ENCODE peak calls at places on chromosomes 16 and 17, in ten cellular contexts. One of them, this sample, is unnamed.

GRCh38 chr17:35668807-35669206 is 62.6 kb upstream of the RASL10B start:
- DNase-seq in NB4: no peak
- DNase-seq in heart left ventricle: no peak
- DNase-seq in sigmoid colon: no peak
- DNase-seq in uterus: no peak
- DNase-seq in breast epithelium: no peak
- DNase-seq in prostate gland: no peak
- DNase-seq in upper lobe of left lung: no peak
- DNase-seq in IMR-90: peak
- DNase-seq in tibial nerve: no peak
- DNase-seq in this sample: no peak

GRCh38 chr16:89031715-89032659 is 55.0 kb upstream of the CBFA2T3 start:
- DNase-seq in NB4: peak
- DNase-seq in heart left ventricle: peak
- DNase-seq in sigmoid colon: no peak
- DNase-seq in uterus: no peak
- DNase-seq in breast epithelium: peak
- DNase-seq in prostate gland: no peak
- DNase-seq in upper lobe of left lung: peak
- DNase-seq in IMR-90: no peak
- DNase-seq in tibial nerve: no peak
- DNase-seq in this sample: peak

GRCh38 chr16:15521390-15521757 is 87.0 kb downstream of the BMERB1 start:
- DNase-seq in NB4: no peak
- DNase-seq in heart left ventricle: no peak
- DNase-seq in sigmoid colon: no peak
- DNase-seq in uterus: no peak
- DNase-seq in breast epithelium: no peak
- DNase-seq in prostate gland: no peak
- DNase-seq in upper lobe of left lung: no peak
- DNase-seq in IMR-90: no peak
- DNase-seq in tibial nerve: no peak
- DNase-seq in this sample: no peak

GRCh38 chr16:56513972-56514371 is 5.9 kb downstream of the BBS2 start:
- DNase-seq in NB4: peak
- DNase-seq in heart left ventricle: peak
- DNase-seq in sigmoid colon: no peak
- DNase-seq in uterus: peak
- DNase-seq in breast epithelium: peak
- DNase-seq in prostate gland: peak
- DNase-seq in upper lobe of left lung: peak
- DNase-seq in IMR-90: peak
- DNase-seq in tibial nerve: no peak
- DNase-seq in this sample: peak

GRCh38 chr16:46621902-46622676 is 910 bp upstream of the SHCBP1 start:
- DNase-seq in NB4: no peak
- DNase-seq in heart left ventricle: no peak
- DNase-seq in sigmoid colon: no peak
- DNase-seq in uterus: no peak
- DNase-seq in breast epithelium: no peak
- DNase-seq in prostate gland: no peak
- DNase-seq in upper lobe of left lung: no peak
- DNase-seq in IMR-90: no peak
- DNase-seq in tibial nerve: no peak
- DNase-seq in this sample: no peak

GRCh38 chr17:66661411-66661843 is 173.5 kb upstream of the CACNG5 start:
- DNase-seq in NB4: peak
- DNase-seq in heart left ventricle: no peak
- DNase-seq in sigmoid colon: no peak
- DNase-seq in uterus: no peak
- DNase-seq in breast epithelium: peak
- DNase-seq in prostate gland: peak
- DNase-seq in upper lobe of left lung: no peak
- DNase-seq in IMR-90: peak
- DNase-seq in tibial nerve: no peak
- DNase-seq in this sample: no peak

GRCh38 chr17:60390881-60391418 is 983 bp downstream of the USP32 start:
- DNase-seq in NB4: peak
- DNase-seq in heart left ventricle: peak
- DNase-seq in sigmoid colon: no peak
- DNase-seq in uterus: peak
- DNase-seq in breast epithelium: no peak
- DNase-seq in prostate gland: peak
- DNase-seq in upper lobe of left lung: peak
- DNase-seq in IMR-90: peak
- DNase-seq in tibial nerve: no peak
- DNase-seq in this sample: peak

GRCh38 chr16:48949636-48950035 is 332.0 kb downstream of the CBLN1 start:
- DNase-seq in NB4: peak
- DNase-seq in heart left ventricle: no peak
- DNase-seq in sigmoid colon: no peak
- DNase-seq in uterus: peak
- DNase-seq in breast epithelium: no peak
- DNase-seq in prostate gland: no peak
- DNase-seq in upper lobe of left lung: no peak
- DNase-seq in IMR-90: peak
- DNase-seq in tibial nerve: no peak
- DNase-seq in this sample: no peak

GRCh38 chr17:77036841-77037381 is 103.9 kb upstream of the SEC14L1 start:
- DNase-seq in NB4: peak
- DNase-seq in heart left ventricle: no peak
- DNase-seq in sigmoid colon: no peak
- DNase-seq in uterus: no peak
- DNase-seq in breast epithelium: no peak
- DNase-seq in prostate gland: no peak
- DNase-seq in upper lobe of left lung: no peak
- DNase-seq in IMR-90: no peak
- DNase-seq in tibial nerve: no peak
- DNase-seq in this sample: no peak

GRCh38 chr17:48259710-48260291 is 152.2 kb downstream of the SNX11 start:
- DNase-seq in NB4: peak
- DNase-seq in heart left ventricle: no peak
- DNase-seq in sigmoid colon: no peak
- DNase-seq in uterus: no peak
- DNase-seq in breast epithelium: no peak
- DNase-seq in prostate gland: no peak
- DNase-seq in upper lobe of left lung: no peak
- DNase-seq in IMR-90: peak
- DNase-seq in tibial nerve: no peak
- DNase-seq in this sample: no peak

GRCh38 chr16:1088295-1089170 is 7.5 kb downstream of the C1QTNF8 start:
- DNase-seq in NB4: no peak
- DNase-seq in heart left ventricle: no peak
- DNase-seq in sigmoid colon: no peak
- DNase-seq in uterus: no peak
- DNase-seq in breast epithelium: no peak
- DNase-seq in prostate gland: no peak
- DNase-seq in upper lobe of left lung: no peak
- DNase-seq in IMR-90: no peak
- DNase-seq in tibial nerve: no peak
- DNase-seq in this sample: no peak

GRCh38 chr16:1090620-1091587 is 5.1 kb downstream of the C1QTNF8 start:
- DNase-seq in NB4: no peak
- DNase-seq in heart left ventricle: peak
- DNase-seq in sigmoid colon: no peak
- DNase-seq in uterus: no peak
- DNase-seq in breast epithelium: no peak
- DNase-seq in prostate gland: no peak
- DNase-seq in upper lobe of left lung: no peak
- DNase-seq in IMR-90: no peak
- DNase-seq in tibial nerve: no peak
- DNase-seq in this sample: no peak

GRCh38 chr16:1091992-1092552 is 4.0 kb downstream of the C1QTNF8 start:
- DNase-seq in NB4: no peak
- DNase-seq in heart left ventricle: no peak
- DNase-seq in sigmoid colon: no peak
- DNase-seq in uterus: no peak
- DNase-seq in breast epithelium: no peak
- DNase-seq in prostate gland: no peak
- DNase-seq in upper lobe of left lung: no peak
- DNase-seq in IMR-90: no peak
- DNase-seq in tibial nerve: no peak
- DNase-seq in this sample: no peak

GRCh38 chr16:1089822-1090619 is 6.0 kb downstream of the C1QTNF8 start:
- DNase-seq in NB4: no peak
- DNase-seq in heart left ventricle: peak
- DNase-seq in sigmoid colon: no peak
- DNase-seq in uterus: peak
- DNase-seq in breast epithelium: no peak
- DNase-seq in prostate gland: peak
- DNase-seq in upper lobe of left lung: no peak
- DNase-seq in IMR-90: no peak
- DNase-seq in tibial nerve: no peak
- DNase-seq in this sample: no peak

GRCh38 chr16:1089439-1089821 is 6.6 kb downstream of the C1QTNF8 start:
- DNase-seq in NB4: no peak
- DNase-seq in heart left ventricle: no peak
- DNase-seq in sigmoid colon: no peak
- DNase-seq in uterus: no peak
- DNase-seq in breast epithelium: no peak
- DNase-seq in prostate gland: no peak
- DNase-seq in upper lobe of left lung: no peak
- DNase-seq in IMR-90: no peak
- DNase-seq in tibial nerve: no peak
- DNase-seq in this sample: no peak
- TF ChIP-seq CTCF in NB4: no peak
- TF ChIP-seq CTCF in heart left ventricle: no peak
- TF ChIP-seq CTCF in sigmoid colon: no peak
- TF ChIP-seq CTCF in uterus: no peak
- TF ChIP-seq CTCF in breast epithelium: no peak
- TF ChIP-seq CTCF in prostate gland: no peak
- TF ChIP-seq CTCF in upper lobe of left lung: no peak
- TF ChIP-seq CTCF in IMR-90: no peak
- TF ChIP-seq CTCF in tibial nerve: no peak
- TF ChIP-seq CTCF in this sample: no peak

DNA sequence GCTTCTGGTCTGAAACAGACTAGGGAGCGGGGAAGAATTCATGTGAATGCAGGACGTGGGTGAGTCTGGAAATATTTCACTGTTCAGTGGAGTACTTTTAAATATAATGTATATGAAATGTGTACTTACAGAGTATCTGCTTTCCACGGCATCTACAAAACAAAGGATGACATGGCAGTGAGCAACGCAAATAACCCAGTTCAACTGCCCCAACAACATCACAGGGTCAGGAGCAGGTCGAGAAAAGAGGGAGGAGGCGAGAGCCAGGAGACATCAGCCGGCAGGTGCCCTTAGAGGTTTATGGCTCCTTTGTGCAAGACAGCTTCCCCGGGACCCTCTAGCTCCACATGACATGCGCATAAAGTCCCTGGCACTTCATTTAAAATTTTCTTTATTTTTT is 61.1 kb downstream of the PECAM1 start:
- DNase-seq in NB4: no peak
- DNase-seq in heart left ventricle: no peak
- DNase-seq in sigmoid colon: no peak
- DNase-seq in uterus: no peak
- DNase-seq in breast epithelium: no peak
- DNase-seq in prostate gland: no peak
- DNase-seq in upper lobe of left lung: no peak
- DNase-seq in IMR-90: no peak
- DNase-seq in tibial nerve: no peak
- DNase-seq in this sample: no peak
- TF ChIP-seq POLR2A in NB4: no peak
- TF ChIP-seq POLR2A in heart left ventricle: no peak
- TF ChIP-seq POLR2A in sigmoid colon: no peak
- TF ChIP-seq POLR2A in uterus: no peak
- TF ChIP-seq POLR2A in breast epithelium: no peak
- TF ChIP-seq POLR2A in prostate gland: no peak
- TF ChIP-seq POLR2A in upper lobe of left lung: no peak
- TF ChIP-seq POLR2A in IMR-90: no peak
- TF ChIP-seq POLR2A in tibial nerve: no peak
- TF ChIP-seq POLR2A in this sample: no peak

GRCh38 chr17:63937319-63937718 is 5.2 kb upstream of the CD79B start:
- DNase-seq in NB4: no peak
- DNase-seq in heart left ventricle: no peak
- DNase-seq in sigmoid colon: no peak
- DNase-seq in uterus: no peak
- DNase-seq in breast epithelium: no peak
- DNase-seq in prostate gland: no peak
- DNase-seq in upper lobe of left lung: no peak
- DNase-seq in IMR-90: no peak
- DNase-seq in tibial nerve: no peak
- DNase-seq in this sample: no peak

GRCh38 chr17:63939884-63940283 is 7.8 kb upstream of the CD79B start:
- DNase-seq in NB4: no peak
- DNase-seq in heart left ventricle: no peak
- DNase-seq in sigmoid colon: no peak
- DNase-seq in uterus: no peak
- DNase-seq in breast epithelium: no peak
- DNase-seq in prostate gland: no peak
- DNase-seq in upper lobe of left lung: no peak
- DNase-seq in IMR-90: no peak
- DNase-seq in tibial nerve: no peak
- DNase-seq in this sample: no peak

GRCh38 chr17:63940584-63940983 is 8.5 kb upstream of the CD79B start:
- DNase-seq in NB4: no peak
- DNase-seq in heart left ventricle: no peak
- DNase-seq in sigmoid colon: no peak
- DNase-seq in uterus: no peak
- DNase-seq in breast epithelium: no peak
- DNase-seq in prostate gland: no peak
- DNase-seq in upper lobe of left lung: no peak
- DNase-seq in IMR-90: no peak
- DNase-seq in tibial nerve: no peak
- DNase-seq in this sample: no peak

GRCh38 chr17:63939401-63939800 is 7.3 kb upstream of the CD79B start:
- DNase-seq in NB4: no peak
- DNase-seq in heart left ventricle: no peak
- DNase-seq in sigmoid colon: no peak
- DNase-seq in uterus: no peak
- DNase-seq in breast epithelium: no peak
- DNase-seq in prostate gland: no peak
- DNase-seq in upper lobe of left lung: no peak
- DNase-seq in IMR-90: no peak
- DNase-seq in tibial nerve: no peak
- DNase-seq in this sample: no peak

GRCh38 chr17:63937920-63938319 is 5.8 kb upstream of the CD79B start:
- DNase-seq in NB4: no peak
- DNase-seq in heart left ventricle: no peak
- DNase-seq in sigmoid colon: no peak
- DNase-seq in uterus: no peak
- DNase-seq in breast epithelium: no peak
- DNase-seq in prostate gland: no peak
- DNase-seq in upper lobe of left lung: no peak
- DNase-seq in IMR-90: no peak
- DNase-seq in tibial nerve: no peak
- DNase-seq in this sample: no peak
- H3K4me3 ChIP-seq in NB4: no peak
- H3K4me3 ChIP-seq in heart left ventricle: no peak
- H3K4me3 ChIP-seq in sigmoid colon: no peak
- H3K4me3 ChIP-seq in uterus: no peak
- H3K4me3 ChIP-seq in breast epithelium: no peak
- H3K4me3 ChIP-seq in prostate gland: no peak
- H3K4me3 ChIP-seq in upper lobe of left lung: no peak
- H3K4me3 ChIP-seq in IMR-90: no peak
- H3K4me3 ChIP-seq in tibial nerve: no peak
- H3K4me3 ChIP-seq in this sample: no peak

GRCh38 chr17:73646409-73647305 is 2.4 kb upstream of the SDK2 start:
- DNase-seq in NB4: peak
- DNase-seq in heart left ventricle: no peak
- DNase-seq in sigmoid colon: no peak
- DNase-seq in uterus: no peak
- DNase-seq in breast epithelium: no peak
- DNase-seq in prostate gland: no peak
- DNase-seq in upper lobe of left lung: no peak
- DNase-seq in IMR-90: no peak
- DNase-seq in tibial nerve: no peak
- DNase-seq in this sample: no peak
- TF ChIP-seq CTCF in NB4: peak
- TF ChIP-seq CTCF in heart left ventricle: no peak
- TF ChIP-seq CTCF in sigmoid colon: no peak
- TF ChIP-seq CTCF in uterus: no peak
- TF ChIP-seq CTCF in breast epithelium: peak
- TF ChIP-seq CTCF in prostate gland: no peak
- TF ChIP-seq CTCF in upper lobe of left lung: no peak
- TF ChIP-seq CTCF in IMR-90: no peak
- TF ChIP-seq CTCF in tibial nerve: peak
- TF ChIP-seq CTCF in this sample: no peak

This sample was measured in lower leg skin.